ENCODE peak calls at places on chromosome 10, in seven cellular contexts. One of them, this sample, is unnamed.

GRCh38 chr10:119422685-119423509 is 119.6 kb downstream of the RGS10 start:
- DNase-seq in HT1080: no peak
- DNase-seq in Caki2: no peak
- DNase-seq in GM13977: no peak
- DNase-seq in activated CD4-positive, alpha-beta T cell treated with anti-CD3 and anti-CD28 coated beads, Interleukin-2, amount 10 ng/mL, durations not matched to agents 7 days and 5 days: no peak
- DNase-seq in B cell: no peak
- DNase-seq in anterior cingulate cortex: no peak
- DNase-seq in this sample: no peak

GRCh38 chr10:22655312-22655973 is 58.9 kb downstream of the PIP4K2A start:
- DNase-seq in HT1080: no peak
- DNase-seq in Caki2: peak
- DNase-seq in GM13977: no peak
- DNase-seq in activated CD4-positive, alpha-beta T cell treated with anti-CD3 and anti-CD28 coated beads, Interleukin-2, amount 10 ng/mL, durations not matched to agents 7 days and 5 days: peak
- DNase-seq in B cell: no peak
- DNase-seq in anterior cingulate cortex: no peak
- DNase-seq in this sample: no peak

GRCh38 chr10:31620236-31621151 is 301.5 kb downstream of the ZEB1 start:
- DNase-seq in HT1080: peak
- DNase-seq in Caki2: no peak
- DNase-seq in GM13977: no peak
- DNase-seq in activated CD4-positive, alpha-beta T cell treated with anti-CD3 and anti-CD28 coated beads, Interleukin-2, amount 10 ng/mL, durations not matched to agents 7 days and 5 days: no peak
- DNase-seq in B cell: no peak
- DNase-seq in anterior cingulate cortex: no peak
- DNase-seq in this sample: peak

GRCh38 chr10:110498087-110498981 is 627 bp downstream of the DUSP5 start:
- DNase-seq in HT1080: no peak
- DNase-seq in Caki2: peak
- DNase-seq in GM13977: peak
- DNase-seq in activated CD4-positive, alpha-beta T cell treated with anti-CD3 and anti-CD28 coated beads, Interleukin-2, amount 10 ng/mL, durations not matched to agents 7 days and 5 days: peak
- DNase-seq in B cell: peak
- DNase-seq in anterior cingulate cortex: no peak
- DNase-seq in this sample: peak

GRCh38 chr10:28676297-28676967 is 889 bp upstream of the BAMBI start:
- DNase-seq in HT1080: no peak
- DNase-seq in Caki2: no peak
- DNase-seq in GM13977: no peak
- DNase-seq in activated CD4-positive, alpha-beta T cell treated with anti-CD3 and anti-CD28 coated beads, Interleukin-2, amount 10 ng/mL, durations not matched to agents 7 days and 5 days: peak
- DNase-seq in B cell: no peak
- DNase-seq in anterior cingulate cortex: no peak
- DNase-seq in this sample: no peak

GRCh38 chr10:34489436-34489835 is 325.7 kb downstream of the PARD3 start:
- DNase-seq in HT1080: no peak
- DNase-seq in Caki2: no peak
- DNase-seq in GM13977: no peak
- DNase-seq in activated CD4-positive, alpha-beta T cell treated with anti-CD3 and anti-CD28 coated beads, Interleukin-2, amount 10 ng/mL, durations not matched to agents 7 days and 5 days: no peak
- DNase-seq in B cell: no peak
- DNase-seq in anterior cingulate cortex: no peak
- DNase-seq in this sample: no peak

GRCh38 chr10:35306852-35307251 is 29.5 kb upstream of the CCNY start:
- DNase-seq in HT1080: peak
- DNase-seq in Caki2: peak
- DNase-seq in GM13977: no peak
- DNase-seq in activated CD4-positive, alpha-beta T cell treated with anti-CD3 and anti-CD28 coated beads, Interleukin-2, amount 10 ng/mL, durations not matched to agents 7 days and 5 days: no peak
- DNase-seq in B cell: no peak
- DNase-seq in anterior cingulate cortex: no peak
- DNase-seq in this sample: no peak

GRCh38 chr10:84933402-84933801 is 605.0 kb downstream of the CCSER2 start:
- DNase-seq in HT1080: peak
- DNase-seq in Caki2: no peak
- DNase-seq in GM13977: no peak
- DNase-seq in activated CD4-positive, alpha-beta T cell treated with anti-CD3 and anti-CD28 coated beads, Interleukin-2, amount 10 ng/mL, durations not matched to agents 7 days and 5 days: no peak
- DNase-seq in B cell: no peak
- DNase-seq in anterior cingulate cortex: no peak
- DNase-seq in this sample: no peak

GRCh38 chr10:123847686-123848432 is 43.7 kb downstream of the CPXM2 start:
- DNase-seq in HT1080: no peak
- DNase-seq in Caki2: no peak
- DNase-seq in GM13977: no peak
- DNase-seq in activated CD4-positive, alpha-beta T cell treated with anti-CD3 and anti-CD28 coated beads, Interleukin-2, amount 10 ng/mL, durations not matched to agents 7 days and 5 days: no peak
- DNase-seq in B cell: no peak
- DNase-seq in anterior cingulate cortex: no peak
- DNase-seq in this sample: no peak

GRCh38 chr10:123044391-123044790 is 35.6 kb downstream of the ACADSB start:
- DNase-seq in HT1080: no peak
- DNase-seq in Caki2: no peak
- DNase-seq in GM13977: no peak
- DNase-seq in activated CD4-positive, alpha-beta T cell treated with anti-CD3 and anti-CD28 coated beads, Interleukin-2, amount 10 ng/mL, durations not matched to agents 7 days and 5 days: no peak
- DNase-seq in B cell: no peak
- DNase-seq in anterior cingulate cortex: no peak
- DNase-seq in this sample: no peak

GRCh38 chr10:79385804-79386531 is 38.7 kb downstream of the PPIF start:
- DNase-seq in HT1080: no peak
- DNase-seq in Caki2: no peak
- DNase-seq in GM13977: no peak
- DNase-seq in activated CD4-positive, alpha-beta T cell treated with anti-CD3 and anti-CD28 coated beads, Interleukin-2, amount 10 ng/mL, durations not matched to agents 7 days and 5 days: no peak
- DNase-seq in B cell: no peak
- DNase-seq in anterior cingulate cortex: no peak
- DNase-seq in this sample: no peak

GRCh38 chr10:31612082-31612481 is 293.1 kb downstream of the ZEB1 start:
- DNase-seq in HT1080: peak
- DNase-seq in Caki2: no peak
- DNase-seq in GM13977: no peak
- DNase-seq in activated CD4-positive, alpha-beta T cell treated with anti-CD3 and anti-CD28 coated beads, Interleukin-2, amount 10 ng/mL, durations not matched to agents 7 days and 5 days: no peak
- DNase-seq in B cell: no peak
- DNase-seq in anterior cingulate cortex: no peak
- DNase-seq in this sample: no peak

GRCh38 chr10:58994226-58995057 is 182.0 kb upstream of the PHYHIPL start:
- DNase-seq in HT1080: no peak
- DNase-seq in Caki2: peak
- DNase-seq in GM13977: no peak
- DNase-seq in activated CD4-positive, alpha-beta T cell treated with anti-CD3 and anti-CD28 coated beads, Interleukin-2, amount 10 ng/mL, durations not matched to agents 7 days and 5 days: no peak
- DNase-seq in B cell: no peak
- DNase-seq in anterior cingulate cortex: no peak
- DNase-seq in this sample: no peak

GRCh38 chr10:79070611-79071534 is 2.1 kb downstream of the ZMIZ1 start:
- DNase-seq in HT1080: peak
- DNase-seq in Caki2: peak
- DNase-seq in GM13977: no peak
- DNase-seq in activated CD4-positive, alpha-beta T cell treated with anti-CD3 and anti-CD28 coated beads, Interleukin-2, amount 10 ng/mL, durations not matched to agents 7 days and 5 days: no peak
- DNase-seq in B cell: no peak
- DNase-seq in anterior cingulate cortex: peak
- DNase-seq in this sample: peak

GRCh38 chr10:6203331-6204062 is 765 bp downstream of the PFKFB3 start:
- DNase-seq in HT1080: peak
- DNase-seq in Caki2: peak
- DNase-seq in GM13977: peak
- DNase-seq in activated CD4-positive, alpha-beta T cell treated with anti-CD3 and anti-CD28 coated beads, Interleukin-2, amount 10 ng/mL, durations not matched to agents 7 days and 5 days: peak
- DNase-seq in B cell: peak
- DNase-seq in anterior cingulate cortex: no peak
- DNase-seq in this sample: peak

GRCh38 chr10:51770719-51771118 is 71.3 kb upstream of the CSTF2T start:
- DNase-seq in HT1080: no peak
- DNase-seq in Caki2: no peak
- DNase-seq in GM13977: no peak
- DNase-seq in activated CD4-positive, alpha-beta T cell treated with anti-CD3 and anti-CD28 coated beads, Interleukin-2, amount 10 ng/mL, durations not matched to agents 7 days and 5 days: no peak
- DNase-seq in B cell: no peak
- DNase-seq in anterior cingulate cortex: no peak
- DNase-seq in this sample: no peak

GRCh38 chr10:29253096-29254029 is 35.5 kb upstream of the LYZL1 start:
- DNase-seq in HT1080: no peak
- DNase-seq in Caki2: no peak
- DNase-seq in GM13977: no peak
- DNase-seq in activated CD4-positive, alpha-beta T cell treated with anti-CD3 and anti-CD28 coated beads, Interleukin-2, amount 10 ng/mL, durations not matched to agents 7 days and 5 days: no peak
- DNase-seq in B cell: no peak
- DNase-seq in anterior cingulate cortex: no peak
- DNase-seq in this sample: no peak

GRCh38 chr10:31242902-31243301 is 76.1 kb upstream of the ZEB1 start:
- DNase-seq in HT1080: peak
- DNase-seq in Caki2: peak
- DNase-seq in GM13977: peak
- DNase-seq in activated CD4-positive, alpha-beta T cell treated with anti-CD3 and anti-CD28 coated beads, Interleukin-2, amount 10 ng/mL, durations not matched to agents 7 days and 5 days: peak
- DNase-seq in B cell: no peak
- DNase-seq in anterior cingulate cortex: no peak
- DNase-seq in this sample: no peak

GRCh38 chr10:3395041-3395440 is 222.5 kb upstream of the PITRM1 start:
- DNase-seq in HT1080: no peak
- DNase-seq in Caki2: no peak
- DNase-seq in GM13977: no peak
- DNase-seq in activated CD4-positive, alpha-beta T cell treated with anti-CD3 and anti-CD28 coated beads, Interleukin-2, amount 10 ng/mL, durations not matched to agents 7 days and 5 days: no peak
- DNase-seq in B cell: no peak
- DNase-seq in anterior cingulate cortex: no peak
- DNase-seq in this sample: no peak

GRCh38 chr10:75397571-75397921 is 4.0 kb downstream of the ZNF503 start:
- DNase-seq in HT1080: no peak
- DNase-seq in Caki2: no peak
- DNase-seq in GM13977: peak
- DNase-seq in activated CD4-positive, alpha-beta T cell treated with anti-CD3 and anti-CD28 coated beads, Interleukin-2, amount 10 ng/mL, durations not matched to agents 7 days and 5 days: no peak
- DNase-seq in B cell: no peak
- DNase-seq in anterior cingulate cortex: no peak
- DNase-seq in this sample: no peak

GRCh38 chr10:29865700-29866355 is 193.6 kb downstream of the JCAD start:
- DNase-seq in HT1080: no peak
- DNase-seq in Caki2: peak
- DNase-seq in GM13977: no peak
- DNase-seq in activated CD4-positive, alpha-beta T cell treated with anti-CD3 and anti-CD28 coated beads, Interleukin-2, amount 10 ng/mL, durations not matched to agents 7 days and 5 days: no peak
- DNase-seq in B cell: no peak
- DNase-seq in anterior cingulate cortex: no peak
- DNase-seq in this sample: no peak

This sample was measured in HEK293T.